ENCODE peak calls at places on chromosomes 16 and 17, in nine cellular contexts. Y is AG09309; Q is stimulated activated CD4-positive, alpha-beta T cell treated with anti-CD3 and anti-CD28 coated beads, Interleukin-1b, Interleukin-23, amount 100 ng/mL, for 24 hours; J is NCI-H774; G is B cell; U is KBM-7; A is SJSA1; D is ovary; P is EH. O is an unnamed sample.
A peak's percentile ranks its signal among the peaks of the same experiment; 100 is the strongest.

GRCh38 chr16:54080524-54081008 is 206.0 kb downstream of the IRX3 start:
- DNase-seq in Y (peak; percentile 97), Q (no peak), J (no peak), G (no peak), U (no peak), A (peak; percentile 75), D (no peak), P (peak; percentile 96), O (no peak)

GRCh38 chr17:44919885-44920564 is 4.7 kb upstream of the GFAP start:
- DNase-seq in Y (peak; percentile 37), Q (no peak), J (peak; percentile 63), G (peak; percentile 68), U (peak; percentile 73), A (peak; percentile 70), D (peak; percentile 77), P (peak; percentile 83), O (peak; percentile 59)

GRCh38 chr16:4506450-4506849 is 30.3 kb downstream of the HMOX2 start:
- DNase-seq in Y (no peak), Q (peak; percentile 21), J (peak; percentile 44), G (peak; percentile 76), U (peak; percentile 71), A (peak; percentile 34), D (peak; percentile 48), P (peak; percentile 78), O (peak; percentile 42)

GRCh38 chr16:66150691-66151090 is 215.8 kb upstream of the CDH5 start:
- DNase-seq in Y (no peak), Q (no peak), J (no peak), G (no peak), U (no peak), A (peak; percentile 61), D (no peak), P (peak; percentile 57), O (no peak)

GRCh38 chr16:29876578-29877249 is 13.7 kb upstream of the CDIPT start:
- DNase-seq in Y (no peak), Q (no peak), J (no peak), G (peak; percentile 45), U (no peak), A (no peak), D (no peak), P (no peak), O (no peak)

GRCh38 chr16:89925596-89926079 is 2.5 kb downstream of the TUBB3 start:
- DNase-seq in Y (no peak), Q (no peak), J (no peak), G (no peak), U (no peak), A (no peak), D (no peak), P (no peak), O (no peak)

GRCh38 chr16:2516391-2517240 is 2.9 kb downstream of the ATP6V0C start:
- DNase-seq in Y (no peak), Q (no peak), J (no peak), G (no peak), U (peak; percentile 84), A (no peak), D (no peak), P (peak; percentile 51), O (no peak)

GRCh38 chr17:63542218-63542545 is 8.1 kb upstream of the DCAF7 start:
- DNase-seq in Y (no peak), Q (no peak), J (no peak), G (no peak), U (no peak), A (no peak), D (no peak), P (no peak), O (no peak)

GRCh38 chr16:89020068-89020924 is 43.3 kb upstream of the CBFA2T3 start:
- DNase-seq in Y (no peak), Q (no peak), J (no peak), G (no peak), U (no peak), A (no peak), D (no peak), P (no peak), O (no peak)

GRCh38 chr16:84065536-84066132 is 23.0 kb upstream of the SLC38A8 start:
- DNase-seq in Y (peak; percentile 14), Q (no peak), J (peak; percentile 3), G (peak; percentile 30), U (peak; percentile 59), A (peak; percentile 41), D (no peak), P (peak; percentile 66), O (no peak)

GRCh38 chr16:23959801-23960072 is 124.0 kb downstream of the PRKCB start:
- DNase-seq in Y (no peak), Q (no peak), J (no peak), G (no peak), U (no peak), A (no peak), D (no peak), P (no peak), O (no peak)

GRCh38 chr16:12259258-12259657 is 282.7 kb downstream of the SNX29 start:
- DNase-seq in Y (no peak), Q (no peak), J (no peak), G (no peak), U (no peak), A (no peak), D (peak; percentile 20), P (no peak), O (no peak)

GRCh38 chr17:78284146-78284545 is 52.7 kb downstream of the TMEM235 start:
- DNase-seq in Y (peak; percentile 81), Q (no peak), J (no peak), G (no peak), U (no peak), A (no peak), D (no peak), P (no peak), O (no peak)

GRCh38 chr16:7513429-7513828 is 180.8 kb downstream of the RBFOX1 start:
- DNase-seq in Y (no peak), Q (no peak), J (no peak), G (no peak), U (peak; percentile 23), A (no peak), D (no peak), P (no peak), O (no peak)

GRCh38 chr16:57592591-57593003 is 35.8 kb upstream of the ADGRG1 start:
- DNase-seq in Y (no peak), Q (no peak), J (no peak), G (peak; percentile 20), U (peak; percentile 95), A (no peak), D (no peak), P (no peak), O (no peak)

GRCh38 chr17:83199500-83200201 is 120.2 kb downstream of the METRNL start:
- DNase-seq in Y (peak; percentile 52), Q (peak; percentile 26), J (no peak), G (peak; percentile 67), U (peak; percentile 91), A (no peak), D (no peak), P (peak; percentile 88), O (no peak)

GRCh38 chr17:50919321-50920040 is 53.3 kb upstream of the TOB1 start:
- DNase-seq in Y (peak; percentile 48), Q (peak; percentile 30), J (peak; percentile 99), G (peak; percentile 57), U (no peak), A (peak; percentile 64), D (peak; percentile 81), P (peak; percentile 91), O (peak; percentile 67)

GRCh38 chr16:21222495-21223337 is 10.8 kb upstream of the ANKS4B start:
- DNase-seq in Y (no peak), Q (no peak), J (no peak), G (no peak), U (no peak), A (no peak), D (no peak), P (no peak), O (no peak)

GRCh38 chr16:71927383-71927782 is 32.1 kb downstream of the IST1 start:
- DNase-seq in Y (peak; percentile 73), Q (no peak), J (no peak), G (no peak), U (peak; percentile 23), A (peak; percentile 87), D (peak; percentile 63), P (peak; percentile 97), O (peak; percentile 32)

GRCh38 chr17:4083173-4083572 is 59.7 kb downstream of the ZZEF1 start:
- DNase-seq in Y (no peak), Q (no peak), J (no peak), G (no peak), U (no peak), A (no peak), D (no peak), P (no peak), O (no peak)

GRCh38 chr16:31400191-31400590 is 7.1 kb downstream of the ITGAD start:
- DNase-seq in Y (no peak), Q (no peak), J (no peak), G (no peak), U (peak; percentile 34), A (no peak), D (no peak), P (no peak), O (no peak)

GRCh38 chr17:50265212-50265611 is 9.1 kb upstream of the TMEM92 start:
- DNase-seq in Y (no peak), Q (no peak), J (no peak), G (no peak), U (no peak), A (no peak), D (no peak), P (no peak), O (no peak)

GRCh38 chr16:68468849-68469248 is 20.5 kb upstream of the SMPD3 start:
- DNase-seq in Y (no peak), Q (no peak), J (no peak), G (no peak), U (peak; percentile 25), A (no peak), D (no peak), P (no peak), O (no peak)

GRCh38 chr17:44599298-44600175 is 42.3 kb downstream of the FZD2 start:
- DNase-seq in Y (peak; percentile 78), Q (no peak), J (no peak), G (no peak), U (no peak), A (no peak), D (peak; percentile 96), P (peak; percentile 96), O (no peak)

GRCh38 chr17:79073706-79074088 is 927 bp upstream of the ENGASE start:
- DNase-seq in Y (no peak), Q (no peak), J (no peak), G (no peak), U (no peak), A (no peak), D (no peak), P (no peak), O (no peak)

GRCh38 chr16:72124761-72125634 is 31.4 kb downstream of the DHX38 start:
- DNase-seq in Y (peak; percentile 34), Q (peak; percentile 36), J (peak; percentile 42), G (peak; percentile 78), U (peak; percentile 64), A (peak; percentile 52), D (peak; percentile 58), P (peak; percentile 79), O (no peak)

GRCh38 chr16:64893386-64893785 is 228.5 kb downstream of the CDH11 start:
- DNase-seq in Y (no peak), Q (no peak), J (no peak), G (no peak), U (no peak), A (peak; percentile 61), D (no peak), P (peak; percentile 74), O (no peak)

GRCh38 chr17:45052052-45052772 is 780 bp upstream of the DCAKD start:
- DNase-seq in Y (no peak), Q (no peak), J (peak; percentile 64), G (peak; percentile 38), U (peak; percentile 75), A (peak; percentile 67), D (peak; percentile 65), P (peak; percentile 49), O (peak; percentile 50)

GRCh38 chr16:69903851-69904250 is 47.3 kb upstream of the CLEC18A start:
- DNase-seq in Y (no peak), Q (no peak), J (no peak), G (no peak), U (no peak), A (no peak), D (no peak), P (no peak), O (no peak)

GRCh38 chr16:22296225-22297113 is 740 bp upstream of the POLR3E start:
- DNase-seq in Y (no peak), Q (no peak), J (peak; percentile 11), G (no peak), U (peak; percentile 51), A (peak; percentile 20), D (no peak), P (no peak), O (no peak)

GRCh38 chr17:700504-701094 is 14.0 kb downstream of the VPS53 start:
- DNase-seq in Y (no peak), Q (no peak), J (peak; percentile 1), G (peak; percentile 56), U (peak; percentile 27), A (no peak), D (no peak), P (peak; percentile 63), O (no peak)